ENCODE peak calls at places on chromosome 18, in five cellular contexts. J is CD8-positive, alpha-beta memory T cell; C is OCI-LY7; V is breast epithelium; Z is CD8-positive, alpha-beta T cell. M is an unnamed sample. For H3K4me1, the result is how much of the 10 kb centered on the place peaks cover.

GRCh38 chr18:31880186-31880898 is 62.6 kb downstream of the TRAPPC8 start:
- DNase-seq in V (no peak), Z (no peak), J (no peak), C (no peak), M (no peak)

GRCh38 chr18:57943723-57944122 is 100.3 kb upstream of the NEDD4L start:
- DNase-seq in Z (no peak), V (no peak), J (no peak), C (no peak), M (no peak)

GRCh38 chr18:13800505-13801259 is 23.3 kb upstream of the MC5R start:
- DNase-seq in Z (peak), V (peak), J (no peak), C (no peak), M (peak)

GRCh38 chr18:74803117-74803516 is 205.4 kb downstream of the ZNF407 start:
- DNase-seq in J (no peak), Z (no peak), V (no peak), C (no peak), M (no peak)

GRCh38 chr18:66555585-66555984 is 48.3 kb downstream of the CDH19 start:
- DNase-seq in V (no peak), C (no peak), J (no peak), Z (no peak), M (no peak)

GRCh38 chr18:2529154-2529553 is 42.2 kb downstream of the METTL4 start:
- DNase-seq in Z (no peak), J (no peak), C (no peak), V (no peak), M (no peak)

GRCh38 chr18:51614967-51615571 is 417.6 kb upstream of the MEX3C start:
- DNase-seq in C (no peak), V (no peak), Z (no peak), J (no peak), M (no peak)

GRCh38 chr18:3721771-3722661 is 272.0 kb downstream of the TGIF1 start:
- DNase-seq in Z (no peak), V (no peak), C (no peak), J (no peak), M (no peak)

GRCh38 chr18:75173125-75173432 is 35.9 kb downstream of the PTGR3 start:
- DNase-seq in Z (no peak), V (no peak), J (no peak), C (peak), M (peak)

GRCh38 chr18:30489890-30490643 is 552.5 kb downstream of the DSC3 start:
- DNase-seq in V (no peak), J (no peak), C (no peak), Z (no peak), M (no peak)

GRCh38 chr18:31929273-31929672 is 13.7 kb downstream of the TRAPPC8 start:
- DNase-seq in Z (no peak), V (no peak), J (no peak), C (no peak), M (no peak)

GRCh38 chr18:21264651-21265050 is 22.6 kb downstream of the GREB1L start:
- DNase-seq in C (no peak), V (no peak), J (no peak), Z (no peak), M (no peak)

GRCh38 chr18:76005632-76006031 is 489.4 kb downstream of the ZNF516 start:
- DNase-seq in C (no peak), J (no peak), V (no peak), Z (no peak), M (no peak)

GRCh38 chr18:55314615-55315237 is 273.3 kb downstream of the TCF4 start:
- DNase-seq in C (no peak), V (no peak), J (no peak), Z (no peak), M (no peak)

GRCh38 chr18:26741041-26741440 is 124.5 kb downstream of the AQP4 start:
- DNase-seq in V (no peak), C (no peak), Z (no peak), J (no peak), M (no peak)

GRCh38 chr18:61738488-61738887 is 154.3 kb downstream of the RNF152 start:
- DNase-seq in Z (no peak), V (no peak), C (no peak), J (no peak), M (no peak)

GRCh38 chr18:52340466-52341378 is 725 bp downstream of the DCC start:
- DNase-seq in C (no peak), Z (no peak), V (no peak), J (no peak), M (no peak)

GRCh38 chr18:51330148-51330547 is 132.7 kb upstream of the MEX3C start:
- DNase-seq in C (no peak), J (no peak), V (no peak), Z (no peak), M (no peak)

GRCh38 chr18:37516361-37516853 is 49.2 kb downstream of the CELF4 start:
- DNase-seq in C (no peak), J (no peak), V (no peak), Z (no peak), M (no peak)

GRCh38 chr18:35998967-35999366 is 26.5 kb downstream of the RMP24 start:
- DNase-seq in C (peak), J (no peak), Z (no peak), V (no peak), M (no peak)

GRCh38 chr18:67300498-67300897 is 216.0 kb downstream of the DSEL start:
- DNase-seq in J (no peak), V (no peak), Z (peak), C (peak), M (no peak)

GRCh38 chr18:57644540-57644939 is 22.9 kb upstream of the NARS1 start:
- DNase-seq in J (no peak), Z (no peak), C (no peak), V (no peak), M (no peak)

GRCh38 chr18:55779711-55780590 is 192.0 kb upstream of the TCF4 start:
- DNase-seq in J (no peak), V (peak), C (peak), Z (no peak), M (peak)

GRCh38 chr18:40159141-40160017 is 1795.7 kb upstream of the PIK3C3 start:
- DNase-seq in V (no peak), C (no peak), J (no peak), Z (no peak), M (no peak)

GRCh38 chr18:6521804-6522418 is 107.2 kb upstream of the L3MBTL4 start:
- DNase-seq in Z (no peak), V (peak), J (no peak), C (peak), M (no peak)

GRCh38 chr18:58135806-58136331 is 91.8 kb downstream of the NEDD4L start:
- DNase-seq in C (peak), V (no peak), J (peak), Z (peak), M (peak)

GRCh38 chr18:6374935-6375529 is 39.7 kb downstream of the L3MBTL4 start:
- DNase-seq in J (no peak), V (no peak), C (no peak), Z (no peak), M (no peak)

GRCh38 chr18:62324917-62325805 is at the start of gene TNFRSF11A:
- DNase-seq in C (no peak), V (no peak), Z (peak), J (peak), M (peak)

GRCh38 chr18:60027397-60027796 is 127.6 kb downstream of the PMAIP1 start:
- DNase-seq in Z (no peak), V (no peak), J (no peak), C (no peak), M (no peak)

GRCh38 chr18:51438797-51439350 is 241.4 kb upstream of the MEX3C start:
- DNase-seq in C (no peak), Z (no peak), V (no peak), J (no peak), M (no peak)

GRCh38 chr18:26614374-26614773 is 66.0 kb upstream of the KCTD1 start:
- DNase-seq in Z (no peak), C (no peak), V (no peak), J (no peak), M (no peak)

GRCh38 chr18:45666520-45666919 is 51.2 kb downstream of the SLC14A2 start:
- DNase-seq in J (no peak), V (no peak), Z (no peak), C (no peak), M (no peak)
- H3K4me1 ChIP-seq in J (half or more), V (under half), Z (half or more), C (under half), M (half or more)

DNA sequence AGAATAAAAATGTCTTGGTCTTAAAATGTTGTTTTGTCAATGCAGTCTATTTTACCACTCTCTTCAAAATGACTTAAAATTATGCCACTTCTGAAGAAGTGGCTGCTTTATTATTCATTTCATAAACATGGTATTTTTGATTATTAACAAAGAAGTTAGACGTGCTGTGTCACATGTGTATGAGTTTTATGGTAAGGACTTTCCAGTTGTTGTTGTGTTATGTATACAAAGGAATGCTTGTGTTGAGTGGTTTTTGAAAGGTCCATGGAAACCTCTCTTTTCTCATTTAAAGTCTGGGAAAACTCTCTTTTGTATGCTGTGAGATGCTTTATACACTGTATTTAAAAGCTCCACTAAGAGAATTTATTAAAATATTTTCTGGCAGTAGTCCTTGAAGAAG is 116.2 kb downstream of the MTCL1 start:
- DNase-seq in Z (no peak), V (no peak), C (no peak), J (no peak), M (no peak)
- H3K4me1 ChIP-seq in Z (under half), V (under half), C (under half), J (under half), M (under half)

GRCh38 chr18:9102391-9103216 is at the start of gene NDUFV2:
- DNase-seq in Z (peak), C (peak), J (peak), V (peak), M (peak)

GRCh38 chr18:9101730-9102390 is 639 bp upstream of the NDUFV2 start:
- DNase-seq in J (no peak), C (peak), Z (peak), V (no peak), M (peak)

GRCh38 chr18:9104244-9104901 is 1.9 kb downstream of the NDUFV2 start:
- DNase-seq in Z (no peak), C (no peak), J (no peak), V (no peak), M (no peak)

GRCh38 chr18:9105420-9105819 is 2.9 kb downstream of the NDUFV2 start:
- DNase-seq in Z (no peak), V (no peak), J (no peak), C (no peak), M (no peak)

DNA sequence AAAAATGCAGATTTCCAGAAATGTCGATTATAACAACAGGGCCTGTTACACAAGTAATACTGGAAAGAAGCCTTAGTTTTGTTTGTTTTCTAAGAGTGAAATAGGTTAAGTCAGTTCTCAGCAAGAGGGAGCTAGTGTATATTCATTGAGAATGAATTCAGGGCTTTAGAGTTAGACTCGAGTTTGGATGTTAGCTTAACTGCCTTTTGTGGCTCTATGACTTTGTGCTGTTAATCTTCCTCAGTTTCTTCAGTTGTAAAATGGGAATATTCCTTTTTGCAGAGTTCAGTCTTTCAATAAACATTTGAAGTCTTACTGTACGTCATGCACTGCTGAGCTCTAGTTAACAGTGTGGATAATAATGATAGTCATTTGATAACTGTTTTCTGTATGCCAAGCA is 989 bp downstream of the NDUFV2 start:
- DNase-seq in Z (no peak), J (no peak), C (peak), V (no peak), M (peak)
- H3K4me1 ChIP-seq in Z (half or more), J (under half), C (under half), V (under half), M (under half)

GRCh38 chr18:473687-474265 is 26.7 kb downstream of the COLEC12 start:
- DNase-seq in V (no peak), Z (no peak), C (no peak), J (no peak), M (no peak)
- H3K4me1 ChIP-seq in V (under half), Z (under half), C (under half), J (under half), M (under half)

GRCh38 chr18:34805117-34805882 is 95.2 kb downstream of the DTNA start:
- DNase-seq in C (no peak), Z (no peak), V (no peak), J (no peak), M (no peak)

GRCh38 chr18:34807106-34807796 is 97.2 kb downstream of the DTNA start:
- DNase-seq in V (no peak), Z (no peak), C (no peak), J (no peak), M (no peak)

GRCh38 chr18:34808389-34808788 is 98.3 kb downstream of the DTNA start:
- DNase-seq in J (no peak), C (no peak), Z (no peak), V (no peak), M (no peak)

GRCh38 chr18:34803877-34804276 is 93.8 kb downstream of the DTNA start:
- DNase-seq in Z (no peak), V (no peak), J (no peak), C (no peak), M (no peak)

GRCh38 chr18:34806527-34806926 is 96.4 kb downstream of the DTNA start:
- DNase-seq in C (no peak), Z (no peak), V (no peak), J (no peak), M (no peak)
- H3K4me1 ChIP-seq in C (under half), Z (under half), V (under half), J (under half), M (under half)

GRCh38 chr18:68431111-68431921 is 283.6 kb downstream of the TMX3 start:
- DNase-seq in V (no peak), C (no peak), J (no peak), Z (no peak), M (no peak)

GRCh38 chr18:68429809-68430208 is 285.1 kb downstream of the TMX3 start:
- DNase-seq in J (no peak), Z (no peak), V (no peak), C (no peak), M (no peak)

GRCh38 chr18:68429111-68429510 is 285.8 kb downstream of the TMX3 start:
- DNase-seq in C (no peak), J (no peak), Z (no peak), V (no peak), M (no peak)

GRCh38 chr18:68428666-68429065 is 286.2 kb downstream of the TMX3 start:
- DNase-seq in V (no peak), C (no peak), Z (no peak), J (no peak), M (no peak)

GRCh38 chr18:68431922-68432198 is 283.0 kb downstream of the TMX3 start:
- DNase-seq in C (no peak), J (no peak), Z (no peak), V (no peak), M (no peak)
- H3K4me1 ChIP-seq in C (under half), J (under half), Z (under half), V (under half), M (under half)

GRCh38 chr18:79756143-79756500 is 41.6 kb upstream of the KCNG2 start:
- DNase-seq in Z (no peak), C (no peak), J (no peak), V (peak), M (no peak)

GRCh38 chr18:79754022-79754761 is 43.5 kb upstream of the KCNG2 start:
- DNase-seq in Z (no peak), C (no peak), V (no peak), J (no peak), M (no peak)

GRCh38 chr18:79755496-79756142 is 42.1 kb upstream of the KCNG2 start:
- DNase-seq in C (no peak), V (peak), Z (no peak), J (no peak), M (no peak)

GRCh38 chr18:79754831-79755351 is 42.8 kb upstream of the KCNG2 start:
- DNase-seq in C (no peak), J (no peak), Z (no peak), V (peak), M (no peak)

DNA sequence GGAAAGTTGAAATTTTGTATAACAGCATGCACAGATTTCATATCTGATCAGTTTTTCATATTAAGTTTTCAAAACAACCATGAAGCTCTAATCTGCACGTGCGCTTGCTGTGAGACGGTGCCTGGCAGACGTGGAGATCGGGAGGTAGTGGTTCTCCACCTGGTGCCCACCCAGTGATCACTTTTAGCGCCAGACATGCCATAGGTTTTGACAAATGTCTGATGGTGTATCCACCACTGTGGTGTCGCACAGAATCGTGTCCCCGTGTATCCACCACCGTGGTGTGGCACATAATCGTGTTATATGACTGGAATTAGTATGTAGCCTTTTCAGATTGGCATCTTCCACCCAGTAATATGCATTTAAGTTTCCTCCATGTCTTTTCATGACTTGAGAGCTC is 40.9 kb upstream of the KCNG2 start:
- DNase-seq in J (no peak), V (peak), Z (no peak), C (no peak), M (no peak)
- H3K4me1 ChIP-seq in J (under half), V (under half), Z (under half), C (under half), M (under half)

GRCh38 chr18:48619501-48619900 is 80.7 kb downstream of the CTIF start:
- DNase-seq in J (no peak), Z (no peak), C (no peak), V (no peak), M (no peak)

GRCh38 chr18:48622911-48623431 is 84.1 kb downstream of the CTIF start:
- DNase-seq in C (peak), V (no peak), Z (no peak), J (no peak), M (no peak)

GRCh38 chr18:48621815-48622555 is 83.2 kb downstream of the CTIF start:
- DNase-seq in J (no peak), C (peak), V (no peak), Z (no peak), M (no peak)

GRCh38 chr18:48619016-48619415 is 80.2 kb downstream of the CTIF start:
- DNase-seq in C (no peak), J (no peak), V (no peak), Z (no peak), M (no peak)

DNA sequence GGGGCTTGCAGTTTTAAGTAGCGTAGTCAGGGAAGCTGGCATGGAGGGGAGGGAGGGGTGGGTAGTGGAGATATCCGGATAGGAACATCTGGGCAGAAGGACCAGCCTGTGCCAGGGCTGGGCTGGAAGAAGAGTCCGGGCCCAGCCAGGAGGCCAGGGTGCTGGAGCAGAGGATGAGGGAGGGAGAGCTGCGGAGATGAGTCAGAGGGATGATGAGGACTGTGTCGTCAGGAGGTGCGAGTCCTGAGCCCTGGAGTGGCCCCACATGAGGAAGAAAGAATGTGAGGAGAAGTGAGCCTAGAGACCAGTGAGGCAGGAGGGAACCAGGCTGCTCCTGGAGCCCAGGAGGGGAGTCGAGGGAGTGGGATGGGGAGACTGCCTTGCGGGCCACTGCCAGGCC is 82.4 kb downstream of the CTIF start:
- DNase-seq in Z (no peak), C (no peak), J (no peak), V (no peak), M (no peak)
- H3K4me1 ChIP-seq in Z (under half), C (under half), J (under half), V (under half), M (under half)

M was measured in naive thymus-derived CD4-positive, alpha-beta T cell.